ENCODE peak calls at places on chromosomes 12 and 14, in four cellular contexts. K, Y, Z and X are unnamed samples.

GRCh38 chr14:41022932-41023331 is 583.7 kb upstream of the LRFN5 start:
- DNase-seq in K (no peak), Y (no peak), Z (no peak), X (no peak)

GRCh38 chr14:75046899-75047298 is 4.4 kb downstream of the MLH3 start:
- DNase-seq in K (no peak), Y (no peak), Z (no peak), X (no peak)

GRCh38 chr12:47651368-47652254 is 54.2 kb downstream of the RPAP3 start:
- DNase-seq in K (peak; percentile 73), Y (peak; percentile 35), Z (no peak), X (peak; percentile 34)

GRCh38 chr12:123131879-123132402 is 18.9 kb downstream of the PITPNM2 start:
- DNase-seq in K (no peak), Y (peak; percentile 66), Z (no peak), X (no peak)

GRCh38 chr14:58637040-58637390 is 747 bp upstream of the DACT1 start:
- DNase-seq in K (no peak), Y (peak; percentile 32), Z (no peak), X (peak; percentile 25)

GRCh38 chr12:94875525-94875924 is 128.0 kb downstream of the NDUFA12 start:
- DNase-seq in K (peak; percentile 63), Y (no peak), Z (no peak), X (no peak)

GRCh38 chr12:28899951-28900350 is 249.1 kb upstream of the FAR2 start:
- DNase-seq in K (no peak), Y (no peak), Z (no peak), X (no peak)

GRCh38 chr14:49992901-49993335 is 100.0 kb downstream of the ARF6 start:
- DNase-seq in K (no peak), Y (no peak), Z (no peak), X (no peak)

GRCh38 chr12:92502417-92503028 is 200.3 kb upstream of the PLEKHG7 start:
- DNase-seq in K (no peak), Y (no peak), Z (no peak), X (no peak)